ENCODE peak calls at places on chromosome 12, in seven cellular contexts. One of them, this sample, is unnamed.

GRCh38 chr12:88579941-88580871 is at the start of gene KITLG:
- DNase-seq in CD8-positive, alpha-beta memory T cell: no peak
- DNase-seq in fibroblast of the aortic adventitia: peak
- DNase-seq in activated T-helper 1 cell treated with anti-CD3 and anti-CD28 coated beads, Interleukin-12 subunit alpha, Interleukin-12 subunit beta, Interleukin-2, Interleukin-4 antibody, amounts not matched to agents 30 ng/mL and 10 ng/mL and 1 ng/mL, durations not matched to agents 14 hours and 24 hours and 36 hours: peak
- DNase-seq in smooth muscle cell of the brain vasculature: peak
- DNase-seq in SW480: peak
- DNase-seq in lower leg skin: peak
- DNase-seq in this sample: no peak

GRCh38 chr12:111158992-111159391 is 209.9 kb downstream of the PHETA1 start:
- DNase-seq in activated T-helper 1 cell treated with anti-CD3 and anti-CD28 coated beads, Interleukin-12 subunit alpha, Interleukin-12 subunit beta, Interleukin-2, Interleukin-4 antibody, amounts not matched to agents 30 ng/mL and 10 ng/mL and 1 ng/mL, durations not matched to agents 14 hours and 24 hours and 36 hours: no peak
- DNase-seq in fibroblast of the aortic adventitia: no peak
- DNase-seq in lower leg skin: no peak
- DNase-seq in smooth muscle cell of the brain vasculature: no peak
- DNase-seq in CD8-positive, alpha-beta memory T cell: no peak
- DNase-seq in SW480: no peak
- DNase-seq in this sample: no peak

GRCh38 chr12:90959538-90960139 is 4.7 kb upstream of the CCER1 start:
- DNase-seq in SW480: peak
- DNase-seq in fibroblast of the aortic adventitia: peak
- DNase-seq in CD8-positive, alpha-beta memory T cell: no peak
- DNase-seq in activated T-helper 1 cell treated with anti-CD3 and anti-CD28 coated beads, Interleukin-12 subunit alpha, Interleukin-12 subunit beta, Interleukin-2, Interleukin-4 antibody, amounts not matched to agents 30 ng/mL and 10 ng/mL and 1 ng/mL, durations not matched to agents 14 hours and 24 hours and 36 hours: no peak
- DNase-seq in lower leg skin: no peak
- DNase-seq in smooth muscle cell of the brain vasculature: peak
- DNase-seq in this sample: peak

GRCh38 chr12:28313631-28314030 is 123.4 kb downstream of the CCDC91 start:
- DNase-seq in fibroblast of the aortic adventitia: peak
- DNase-seq in SW480: no peak
- DNase-seq in smooth muscle cell of the brain vasculature: peak
- DNase-seq in activated T-helper 1 cell treated with anti-CD3 and anti-CD28 coated beads, Interleukin-12 subunit alpha, Interleukin-12 subunit beta, Interleukin-2, Interleukin-4 antibody, amounts not matched to agents 30 ng/mL and 10 ng/mL and 1 ng/mL, durations not matched to agents 14 hours and 24 hours and 36 hours: no peak
- DNase-seq in CD8-positive, alpha-beta memory T cell: no peak
- DNase-seq in lower leg skin: no peak
- DNase-seq in this sample: peak

GRCh38 chr12:1047898-1048660 is 57.1 kb downstream of the ERC1 start:
- DNase-seq in fibroblast of the aortic adventitia: peak
- DNase-seq in smooth muscle cell of the brain vasculature: no peak
- DNase-seq in SW480: no peak
- DNase-seq in CD8-positive, alpha-beta memory T cell: no peak
- DNase-seq in activated T-helper 1 cell treated with anti-CD3 and anti-CD28 coated beads, Interleukin-12 subunit alpha, Interleukin-12 subunit beta, Interleukin-2, Interleukin-4 antibody, amounts not matched to agents 30 ng/mL and 10 ng/mL and 1 ng/mL, durations not matched to agents 14 hours and 24 hours and 36 hours: no peak
- DNase-seq in lower leg skin: no peak
- DNase-seq in this sample: no peak

GRCh38 chr12:33628087-33628486 is 188.5 kb upstream of the SYT10 start:
- DNase-seq in CD8-positive, alpha-beta memory T cell: no peak
- DNase-seq in fibroblast of the aortic adventitia: no peak
- DNase-seq in smooth muscle cell of the brain vasculature: no peak
- DNase-seq in activated T-helper 1 cell treated with anti-CD3 and anti-CD28 coated beads, Interleukin-12 subunit alpha, Interleukin-12 subunit beta, Interleukin-2, Interleukin-4 antibody, amounts not matched to agents 30 ng/mL and 10 ng/mL and 1 ng/mL, durations not matched to agents 14 hours and 24 hours and 36 hours: no peak
- DNase-seq in SW480: no peak
- DNase-seq in lower leg skin: no peak
- DNase-seq in this sample: no peak

GRCh38 chr12:40101747-40102146 is 4.1 kb downstream of the SLC2A13 start:
- DNase-seq in smooth muscle cell of the brain vasculature: no peak
- DNase-seq in lower leg skin: no peak
- DNase-seq in SW480: no peak
- DNase-seq in fibroblast of the aortic adventitia: no peak
- DNase-seq in CD8-positive, alpha-beta memory T cell: no peak
- DNase-seq in activated T-helper 1 cell treated with anti-CD3 and anti-CD28 coated beads, Interleukin-12 subunit alpha, Interleukin-12 subunit beta, Interleukin-2, Interleukin-4 antibody, amounts not matched to agents 30 ng/mL and 10 ng/mL and 1 ng/mL, durations not matched to agents 14 hours and 24 hours and 36 hours: no peak
- DNase-seq in this sample: no peak

GRCh38 chr12:52812749-52813148 is 1.2 kb downstream of the KRT4 start:
- DNase-seq in smooth muscle cell of the brain vasculature: no peak
- DNase-seq in activated T-helper 1 cell treated with anti-CD3 and anti-CD28 coated beads, Interleukin-12 subunit alpha, Interleukin-12 subunit beta, Interleukin-2, Interleukin-4 antibody, amounts not matched to agents 30 ng/mL and 10 ng/mL and 1 ng/mL, durations not matched to agents 14 hours and 24 hours and 36 hours: no peak
- DNase-seq in CD8-positive, alpha-beta memory T cell: no peak
- DNase-seq in lower leg skin: no peak
- DNase-seq in SW480: no peak
- DNase-seq in fibroblast of the aortic adventitia: no peak
- DNase-seq in this sample: no peak

GRCh38 chr12:101570022-101570421 is 24.7 kb upstream of the MYBPC1 start:
- DNase-seq in fibroblast of the aortic adventitia: peak
- DNase-seq in lower leg skin: no peak
- DNase-seq in CD8-positive, alpha-beta memory T cell: no peak
- DNase-seq in activated T-helper 1 cell treated with anti-CD3 and anti-CD28 coated beads, Interleukin-12 subunit alpha, Interleukin-12 subunit beta, Interleukin-2, Interleukin-4 antibody, amounts not matched to agents 30 ng/mL and 10 ng/mL and 1 ng/mL, durations not matched to agents 14 hours and 24 hours and 36 hours: no peak
- DNase-seq in smooth muscle cell of the brain vasculature: no peak
- DNase-seq in SW480: peak
- DNase-seq in this sample: no peak

GRCh38 chr12:109714141-109714912 is 702 bp downstream of the FAM222A start:
- DNase-seq in CD8-positive, alpha-beta memory T cell: peak
- DNase-seq in SW480: peak
- DNase-seq in smooth muscle cell of the brain vasculature: no peak
- DNase-seq in lower leg skin: peak
- DNase-seq in fibroblast of the aortic adventitia: peak
- DNase-seq in activated T-helper 1 cell treated with anti-CD3 and anti-CD28 coated beads, Interleukin-12 subunit alpha, Interleukin-12 subunit beta, Interleukin-2, Interleukin-4 antibody, amounts not matched to agents 30 ng/mL and 10 ng/mL and 1 ng/mL, durations not matched to agents 14 hours and 24 hours and 36 hours: peak
- DNase-seq in this sample: no peak

GRCh38 chr12:67988600-67988999 is 647 bp upstream of the IFNG-AS1 start:
- DNase-seq in smooth muscle cell of the brain vasculature: no peak
- DNase-seq in activated T-helper 1 cell treated with anti-CD3 and anti-CD28 coated beads, Interleukin-12 subunit alpha, Interleukin-12 subunit beta, Interleukin-2, Interleukin-4 antibody, amounts not matched to agents 30 ng/mL and 10 ng/mL and 1 ng/mL, durations not matched to agents 14 hours and 24 hours and 36 hours: no peak
- DNase-seq in lower leg skin: no peak
- DNase-seq in CD8-positive, alpha-beta memory T cell: no peak
- DNase-seq in fibroblast of the aortic adventitia: no peak
- DNase-seq in SW480: no peak
- DNase-seq in this sample: no peak

GRCh38 chr12:88227263-88227662 is 85.2 kb downstream of the TMTC3 start:
- DNase-seq in CD8-positive, alpha-beta memory T cell: no peak
- DNase-seq in smooth muscle cell of the brain vasculature: no peak
- DNase-seq in SW480: no peak
- DNase-seq in fibroblast of the aortic adventitia: no peak
- DNase-seq in activated T-helper 1 cell treated with anti-CD3 and anti-CD28 coated beads, Interleukin-12 subunit alpha, Interleukin-12 subunit beta, Interleukin-2, Interleukin-4 antibody, amounts not matched to agents 30 ng/mL and 10 ng/mL and 1 ng/mL, durations not matched to agents 14 hours and 24 hours and 36 hours: no peak
- DNase-seq in lower leg skin: no peak
- DNase-seq in this sample: no peak

GRCh38 chr12:93712204-93712603 is 35.0 kb downstream of the CRADD start:
- DNase-seq in SW480: no peak
- DNase-seq in lower leg skin: no peak
- DNase-seq in CD8-positive, alpha-beta memory T cell: no peak
- DNase-seq in activated T-helper 1 cell treated with anti-CD3 and anti-CD28 coated beads, Interleukin-12 subunit alpha, Interleukin-12 subunit beta, Interleukin-2, Interleukin-4 antibody, amounts not matched to agents 30 ng/mL and 10 ng/mL and 1 ng/mL, durations not matched to agents 14 hours and 24 hours and 36 hours: no peak
- DNase-seq in smooth muscle cell of the brain vasculature: no peak
- DNase-seq in fibroblast of the aortic adventitia: no peak
- DNase-seq in this sample: no peak

GRCh38 chr12:26153421-26154154 is 28.8 kb upstream of the BHLHE41 start:
- DNase-seq in fibroblast of the aortic adventitia: peak
- DNase-seq in smooth muscle cell of the brain vasculature: peak
- DNase-seq in lower leg skin: no peak
- DNase-seq in CD8-positive, alpha-beta memory T cell: no peak
- DNase-seq in activated T-helper 1 cell treated with anti-CD3 and anti-CD28 coated beads, Interleukin-12 subunit alpha, Interleukin-12 subunit beta, Interleukin-2, Interleukin-4 antibody, amounts not matched to agents 30 ng/mL and 10 ng/mL and 1 ng/mL, durations not matched to agents 14 hours and 24 hours and 36 hours: no peak
- DNase-seq in SW480: peak
- DNase-seq in this sample: peak

GRCh38 chr12:121668750-121669524 is 517 bp downstream of the MORN3 start:
- DNase-seq in CD8-positive, alpha-beta memory T cell: peak
- DNase-seq in smooth muscle cell of the brain vasculature: no peak
- DNase-seq in SW480: no peak
- DNase-seq in fibroblast of the aortic adventitia: peak
- DNase-seq in activated T-helper 1 cell treated with anti-CD3 and anti-CD28 coated beads, Interleukin-12 subunit alpha, Interleukin-12 subunit beta, Interleukin-2, Interleukin-4 antibody, amounts not matched to agents 30 ng/mL and 10 ng/mL and 1 ng/mL, durations not matched to agents 14 hours and 24 hours and 36 hours: peak
- DNase-seq in lower leg skin: no peak
- DNase-seq in this sample: no peak

GRCh38 chr12:52007158-52007921 is 594 bp downstream of the TAMALIN start:
- DNase-seq in smooth muscle cell of the brain vasculature: no peak
- DNase-seq in lower leg skin: peak
- DNase-seq in SW480: no peak
- DNase-seq in CD8-positive, alpha-beta memory T cell: peak
- DNase-seq in activated T-helper 1 cell treated with anti-CD3 and anti-CD28 coated beads, Interleukin-12 subunit alpha, Interleukin-12 subunit beta, Interleukin-2, Interleukin-4 antibody, amounts not matched to agents 30 ng/mL and 10 ng/mL and 1 ng/mL, durations not matched to agents 14 hours and 24 hours and 36 hours: peak
- DNase-seq in fibroblast of the aortic adventitia: no peak
- DNase-seq in this sample: no peak

GRCh38 chr12:32983968-32984367 is 87.4 kb upstream of the PKP2 start:
- DNase-seq in activated T-helper 1 cell treated with anti-CD3 and anti-CD28 coated beads, Interleukin-12 subunit alpha, Interleukin-12 subunit beta, Interleukin-2, Interleukin-4 antibody, amounts not matched to agents 30 ng/mL and 10 ng/mL and 1 ng/mL, durations not matched to agents 14 hours and 24 hours and 36 hours: no peak
- DNase-seq in CD8-positive, alpha-beta memory T cell: no peak
- DNase-seq in fibroblast of the aortic adventitia: no peak
- DNase-seq in SW480: peak
- DNase-seq in smooth muscle cell of the brain vasculature: no peak
- DNase-seq in lower leg skin: no peak
- DNase-seq in this sample: no peak

GRCh38 chr12:45712319-45712718 is 17.2 kb upstream of the ARID2 start:
- DNase-seq in fibroblast of the aortic adventitia: no peak
- DNase-seq in CD8-positive, alpha-beta memory T cell: no peak
- DNase-seq in activated T-helper 1 cell treated with anti-CD3 and anti-CD28 coated beads, Interleukin-12 subunit alpha, Interleukin-12 subunit beta, Interleukin-2, Interleukin-4 antibody, amounts not matched to agents 30 ng/mL and 10 ng/mL and 1 ng/mL, durations not matched to agents 14 hours and 24 hours and 36 hours: no peak
- DNase-seq in smooth muscle cell of the brain vasculature: no peak
- DNase-seq in SW480: no peak
- DNase-seq in lower leg skin: no peak
- DNase-seq in this sample: no peak

GRCh38 chr12:118346895-118347294 is 25.8 kb downstream of the TAOK3 start:
- DNase-seq in SW480: no peak
- DNase-seq in smooth muscle cell of the brain vasculature: no peak
- DNase-seq in CD8-positive, alpha-beta memory T cell: no peak
- DNase-seq in fibroblast of the aortic adventitia: no peak
- DNase-seq in lower leg skin: no peak
- DNase-seq in activated T-helper 1 cell treated with anti-CD3 and anti-CD28 coated beads, Interleukin-12 subunit alpha, Interleukin-12 subunit beta, Interleukin-2, Interleukin-4 antibody, amounts not matched to agents 30 ng/mL and 10 ng/mL and 1 ng/mL, durations not matched to agents 14 hours and 24 hours and 36 hours: no peak
- DNase-seq in this sample: no peak

GRCh38 chr12:60501124-60501729 is 905.4 kb downstream of the SLC16A7 start:
- DNase-seq in fibroblast of the aortic adventitia: peak
- DNase-seq in activated T-helper 1 cell treated with anti-CD3 and anti-CD28 coated beads, Interleukin-12 subunit alpha, Interleukin-12 subunit beta, Interleukin-2, Interleukin-4 antibody, amounts not matched to agents 30 ng/mL and 10 ng/mL and 1 ng/mL, durations not matched to agents 14 hours and 24 hours and 36 hours: no peak
- DNase-seq in lower leg skin: no peak
- DNase-seq in SW480: no peak
- DNase-seq in smooth muscle cell of the brain vasculature: peak
- DNase-seq in CD8-positive, alpha-beta memory T cell: no peak
- DNase-seq in this sample: no peak

GRCh38 chr12:54019111-54019811 is 9.0 kb upstream of the HOXC6 start:
- DNase-seq in fibroblast of the aortic adventitia: no peak
- DNase-seq in SW480: no peak
- DNase-seq in lower leg skin: no peak
- DNase-seq in smooth muscle cell of the brain vasculature: no peak
- DNase-seq in activated T-helper 1 cell treated with anti-CD3 and anti-CD28 coated beads, Interleukin-12 subunit alpha, Interleukin-12 subunit beta, Interleukin-2, Interleukin-4 antibody, amounts not matched to agents 30 ng/mL and 10 ng/mL and 1 ng/mL, durations not matched to agents 14 hours and 24 hours and 36 hours: no peak
- DNase-seq in CD8-positive, alpha-beta memory T cell: no peak
- DNase-seq in this sample: no peak

GRCh38 chr12:5204271-5204670 is 160.6 kb downstream of the KCNA5 start:
- DNase-seq in activated T-helper 1 cell treated with anti-CD3 and anti-CD28 coated beads, Interleukin-12 subunit alpha, Interleukin-12 subunit beta, Interleukin-2, Interleukin-4 antibody, amounts not matched to agents 30 ng/mL and 10 ng/mL and 1 ng/mL, durations not matched to agents 14 hours and 24 hours and 36 hours: no peak
- DNase-seq in fibroblast of the aortic adventitia: no peak
- DNase-seq in lower leg skin: no peak
- DNase-seq in smooth muscle cell of the brain vasculature: no peak
- DNase-seq in SW480: peak
- DNase-seq in CD8-positive, alpha-beta memory T cell: no peak
- DNase-seq in this sample: no peak

GRCh38 chr12:113261847-113262470 is 40.7 kb downstream of the TPCN1 start:
- DNase-seq in fibroblast of the aortic adventitia: no peak
- DNase-seq in activated T-helper 1 cell treated with anti-CD3 and anti-CD28 coated beads, Interleukin-12 subunit alpha, Interleukin-12 subunit beta, Interleukin-2, Interleukin-4 antibody, amounts not matched to agents 30 ng/mL and 10 ng/mL and 1 ng/mL, durations not matched to agents 14 hours and 24 hours and 36 hours: peak
- DNase-seq in SW480: no peak
- DNase-seq in CD8-positive, alpha-beta memory T cell: no peak
- DNase-seq in lower leg skin: no peak
- DNase-seq in smooth muscle cell of the brain vasculature: no peak
- DNase-seq in this sample: no peak

GRCh38 chr12:130356222-130356621 is 18.5 kb downstream of the PIWIL1 start:
- DNase-seq in smooth muscle cell of the brain vasculature: no peak
- DNase-seq in lower leg skin: peak
- DNase-seq in activated T-helper 1 cell treated with anti-CD3 and anti-CD28 coated beads, Interleukin-12 subunit alpha, Interleukin-12 subunit beta, Interleukin-2, Interleukin-4 antibody, amounts not matched to agents 30 ng/mL and 10 ng/mL and 1 ng/mL, durations not matched to agents 14 hours and 24 hours and 36 hours: no peak
- DNase-seq in fibroblast of the aortic adventitia: no peak
- DNase-seq in CD8-positive, alpha-beta memory T cell: no peak
- DNase-seq in SW480: no peak
- DNase-seq in this sample: no peak

GRCh38 chr12:112112423-112113132 is 4.0 kb upstream of the NAA25 start:
- DNase-seq in CD8-positive, alpha-beta memory T cell: no peak
- DNase-seq in smooth muscle cell of the brain vasculature: no peak
- DNase-seq in lower leg skin: peak
- DNase-seq in activated T-helper 1 cell treated with anti-CD3 and anti-CD28 coated beads, Interleukin-12 subunit alpha, Interleukin-12 subunit beta, Interleukin-2, Interleukin-4 antibody, amounts not matched to agents 30 ng/mL and 10 ng/mL and 1 ng/mL, durations not matched to agents 14 hours and 24 hours and 36 hours: no peak
- DNase-seq in fibroblast of the aortic adventitia: no peak
- DNase-seq in SW480: peak
- DNase-seq in this sample: no peak

GRCh38 chr12:116542345-116542950 is 16.7 kb upstream of the MAP1LC3B2 start:
- DNase-seq in CD8-positive, alpha-beta memory T cell: no peak
- DNase-seq in SW480: no peak
- DNase-seq in smooth muscle cell of the brain vasculature: no peak
- DNase-seq in lower leg skin: no peak
- DNase-seq in fibroblast of the aortic adventitia: no peak
- DNase-seq in activated T-helper 1 cell treated with anti-CD3 and anti-CD28 coated beads, Interleukin-12 subunit alpha, Interleukin-12 subunit beta, Interleukin-2, Interleukin-4 antibody, amounts not matched to agents 30 ng/mL and 10 ng/mL and 1 ng/mL, durations not matched to agents 14 hours and 24 hours and 36 hours: no peak
- DNase-seq in this sample: no peak

GRCh38 chr12:132407525-132407924 is 78.1 kb upstream of the GALNT9 start:
- DNase-seq in activated T-helper 1 cell treated with anti-CD3 and anti-CD28 coated beads, Interleukin-12 subunit alpha, Interleukin-12 subunit beta, Interleukin-2, Interleukin-4 antibody, amounts not matched to agents 30 ng/mL and 10 ng/mL and 1 ng/mL, durations not matched to agents 14 hours and 24 hours and 36 hours: no peak
- DNase-seq in lower leg skin: no peak
- DNase-seq in smooth muscle cell of the brain vasculature: no peak
- DNase-seq in CD8-positive, alpha-beta memory T cell: no peak
- DNase-seq in fibroblast of the aortic adventitia: no peak
- DNase-seq in SW480: no peak
- DNase-seq in this sample: no peak

This sample was measured in glomerular endothelial cell.